ENCODE peak calls at places on chromosome 4, in eight cellular contexts. H, O, K, T, S, Q, L and U are unnamed samples.

GRCh38 chr4:40630335-40631021 is 814 bp upstream of the RBM47 start:
- DNase-seq in H (no peak), O (peak), K (peak), T (peak), S (no peak), Q (no peak), L (no peak), U (no peak)

GRCh38 chr4:183354213-183354612 is 32.0 kb upstream of the CLDN24 start:
- DNase-seq in H (no peak), O (no peak), K (no peak), T (no peak), S (no peak), Q (no peak), L (no peak), U (peak)

GRCh38 chr4:33959519-33959918 is 2284.8 kb downstream of the ARAP2 start:
- DNase-seq in H (no peak), O (no peak), K (no peak), T (no peak), S (no peak), Q (no peak), L (no peak), U (no peak)

GRCh38 chr4:168708108-168708507 is 211.3 kb downstream of the PALLD start:
- DNase-seq in H (no peak), O (no peak), K (no peak), T (no peak), S (no peak), Q (no peak), L (no peak), U (no peak)

GRCh38 chr4:40264497-40264896 is 67.7 kb downstream of the RHOH start:
- DNase-seq in H (no peak), O (peak), K (no peak), T (no peak), S (no peak), Q (no peak), L (no peak), U (no peak)

GRCh38 chr4:46931981-46932380 is 22.9 kb upstream of the COX7B2 start:
- DNase-seq in H (no peak), O (peak), K (peak), T (no peak), S (no peak), Q (no peak), L (no peak), U (no peak)

GRCh38 chr4:88630756-88631155 is 38.5 kb downstream of the HERC3 start:
- DNase-seq in H (peak), O (no peak), K (no peak), T (no peak), S (no peak), Q (no peak), L (no peak), U (no peak)

GRCh38 chr4:112147697-112148096 is 2.4 kb downstream of the FAM241A start:
- DNase-seq in H (no peak), O (no peak), K (no peak), T (no peak), S (no peak), Q (no peak), L (no peak), U (no peak)

GRCh38 chr4:4781936-4782754 is 77.3 kb upstream of the MSX1 start:
- DNase-seq in H (peak), O (no peak), K (no peak), T (no peak), S (no peak), Q (no peak), L (no peak), U (no peak)

GRCh38 chr4:184282251-184282713 is 64.6 kb upstream of the ENPP6 start:
- DNase-seq in H (no peak), O (peak), K (peak), T (no peak), S (peak), Q (no peak), L (peak), U (peak)

GRCh38 chr4:74364649-74365491 is at the start of gene EREG:
- DNase-seq in H (peak), O (no peak), K (peak), T (no peak), S (no peak), Q (no peak), L (no peak), U (no peak)

GRCh38 chr4:16269742-16270522 is 43.7 kb upstream of the TAPT1 start:
- DNase-seq in H (peak), O (peak), K (no peak), T (no peak), S (no peak), Q (peak), L (no peak), U (no peak)

GRCh38 chr4:71209161-71209560 is 129.7 kb upstream of the SLC4A4 start:
- DNase-seq in H (no peak), O (no peak), K (no peak), T (no peak), S (no peak), Q (no peak), L (no peak), U (no peak)

GRCh38 chr4:135243960-135244561 is 1042.5 kb upstream of the PABPC4L start:
- DNase-seq in H (peak), O (no peak), K (no peak), T (no peak), S (no peak), Q (no peak), L (no peak), U (no peak)

GRCh38 chr4:99816611-99817309 is at the start of gene DAPP1:
- DNase-seq in H (no peak), O (peak), K (no peak), T (peak), S (peak), Q (peak), L (no peak), U (no peak)

GRCh38 chr4:53654300-53654758 is 63.0 kb upstream of the LNX1 start:
- DNase-seq in H (no peak), O (no peak), K (no peak), T (no peak), S (no peak), Q (no peak), L (peak), U (peak)